ENCODE peak calls at places on chromosomes 4 and X, in eight cellular contexts. U, G, X, I, W, Z, N and O are unnamed samples.

GRCh38 chrX:87045352-87045751 is 472.2 kb upstream of the KLHL4 start:
- DNase-seq in Z (no peak), W (no peak), X (no peak), N (no peak), U (no peak), G (no peak), I (no peak), O (no peak)

GRCh38 chr4:113539408-113539807 is 222.1 kb downstream of the CAMK2D start:
- DNase-seq in Z (no peak), I (no peak), G (no peak), X (no peak), W (no peak), U (peak), N (no peak), O (peak)

GRCh38 chr4:26218677-26219181 is 102.1 kb upstream of the RBPJ start:
- DNase-seq in U (no peak), G (no peak), I (no peak), W (no peak), N (no peak), Z (no peak), X (no peak), O (no peak)

GRCh38 chr4:60682901-60683300 is 517.2 kb upstream of the ADGRL3 start:
- DNase-seq in U (peak), I (no peak), Z (no peak), W (no peak), G (no peak), X (no peak), N (no peak), O (peak)

GRCh38 chrX:52261463-52262194 is 76.9 kb downstream of the MAGED4 start:
- DNase-seq in G (peak), W (peak), N (peak), U (peak), X (peak), Z (peak), I (peak), O (peak)

GRCh38 chr4:169359961-169360360 is 89.2 kb upstream of the SH3RF1 start:
- DNase-seq in G (no peak), U (no peak), W (no peak), I (no peak), N (no peak), Z (no peak), X (no peak), O (peak)

GRCh38 chr4:185566425-185566824 is 31.1 kb upstream of the PDLIM3 start:
- DNase-seq in W (no peak), I (no peak), U (peak), Z (no peak), X (no peak), G (no peak), N (peak), O (peak)

GRCh38 chrX:8728932-8729331 is 3.0 kb downstream of the ANOS1 start:
- DNase-seq in N (no peak), X (no peak), G (no peak), I (no peak), Z (no peak), W (no peak), U (no peak), O (no peak)

GRCh38 chrX:99394450-99394849 is 1015.6 kb downstream of the PCDH19 start:
- DNase-seq in I (no peak), Z (no peak), G (peak), U (no peak), N (no peak), X (no peak), W (peak), O (no peak)

GRCh38 chr4:52103314-52103713 is 52.2 kb downstream of the SPATA18 start:
- DNase-seq in W (peak), Z (no peak), N (no peak), X (no peak), I (no peak), U (peak), G (peak), O (no peak)

GRCh38 chrX:101303790-101304189 is 12.7 kb upstream of the TAF7L start:
- DNase-seq in N (no peak), G (no peak), Z (no peak), W (no peak), I (no peak), X (no peak), U (no peak), O (no peak)

GRCh38 chr4:54924891-54925290 is 200.5 kb downstream of the KDR start:
- DNase-seq in I (no peak), X (no peak), G (no peak), U (no peak), Z (no peak), N (no peak), W (no peak), O (no peak)

GRCh38 chr4:151865327-151865726 is 104.5 kb upstream of the GATB start:
- DNase-seq in U (no peak), X (peak), N (peak), G (no peak), Z (no peak), W (no peak), I (peak), O (no peak)

GRCh38 chr4:57966987-57967760 is 857.0 kb upstream of the IGFBP7 start:
- DNase-seq in I (peak), U (no peak), X (no peak), G (no peak), N (no peak), Z (no peak), W (no peak), O (no peak)

GRCh38 chr4:107034091-107034698 is 1.9 kb downstream of the DKK2 start:
- DNase-seq in G (peak), X (no peak), U (no peak), N (peak), W (peak), Z (no peak), I (no peak), O (peak)

GRCh38 chrX:54043084-54043483 is 1.2 kb downstream of the PHF8 start:
- DNase-seq in G (no peak), W (no peak), U (no peak), I (no peak), Z (no peak), X (no peak), N (no peak), O (no peak)

GRCh38 chr4:20046931-20047677 is 204.6 kb upstream of the SLIT2 start:
- DNase-seq in U (peak), W (no peak), I (no peak), G (no peak), X (no peak), N (no peak), Z (no peak), O (no peak)

GRCh38 chr4:169902658-169903345 is 123.4 kb downstream of the MFAP3L start:
- DNase-seq in N (no peak), W (no peak), U (no peak), G (no peak), I (no peak), X (no peak), Z (no peak), O (no peak)

GRCh38 chrX:10922158-10922557 is 189.0 kb upstream of the HCCS start:
- DNase-seq in X (no peak), U (peak), N (no peak), W (no peak), I (no peak), G (peak), Z (no peak), O (peak)

GRCh38 chr4:20347526-20347925 is 95.8 kb downstream of the SLIT2 start:
- DNase-seq in X (no peak), Z (no peak), G (no peak), W (no peak), U (peak), I (no peak), N (no peak), O (peak)

GRCh38 chr4:137387924-137388323 is 144.4 kb downstream of the PCDH18 start:
- DNase-seq in W (no peak), U (peak), I (no peak), Z (no peak), N (no peak), G (peak), X (no peak), O (peak)

GRCh38 chr4:92304636-92305035 is 870 bp downstream of the GRID2 start:
- DNase-seq in W (peak), G (no peak), Z (no peak), U (peak), N (no peak), X (no peak), I (no peak), O (no peak)

GRCh38 chr4:25943312-25943711 is 29.3 kb downstream of the SMIM20 start:
- DNase-seq in G (no peak), X (no peak), U (no peak), N (no peak), I (no peak), Z (no peak), W (no peak), O (no peak)

GRCh38 chr4:47831026-47831689 is 6.7 kb downstream of the CORIN start:
- DNase-seq in I (no peak), N (no peak), U (no peak), G (no peak), W (no peak), Z (no peak), X (no peak), O (no peak)

GRCh38 chr4:147724468-147725201 is 7.3 kb upstream of the ARHGAP10 start:
- DNase-seq in G (no peak), W (peak), Z (no peak), U (no peak), N (no peak), X (no peak), I (no peak), O (no peak)

GRCh38 chr4:48299560-48299959 is 29.9 kb upstream of the TEC start:
- DNase-seq in G (no peak), W (no peak), U (no peak), Z (no peak), N (no peak), I (no peak), X (no peak), O (no peak)

GRCh38 chrX:64977830-64978229 is 1.6 kb upstream of the ZC4H2 start:
- DNase-seq in X (no peak), G (no peak), W (no peak), N (no peak), U (no peak), Z (no peak), I (no peak), O (no peak)

GRCh38 chrX:149950681-149951080 is 12.4 kb upstream of the EOLA2 start:
- DNase-seq in Z (no peak), I (no peak), W (no peak), U (peak), N (no peak), G (peak), X (no peak), O (peak)

GRCh38 chrX:68571292-68572256 is 72.7 kb downstream of the YIPF6 start:
- DNase-seq in W (no peak), N (no peak), Z (peak), I (no peak), G (peak), X (no peak), U (peak), O (peak)

GRCh38 chrX:9456250-9457074 is 8.4 kb upstream of the TBL1X start:
- DNase-seq in I (no peak), W (no peak), N (no peak), G (no peak), Z (no peak), X (no peak), U (no peak), O (no peak)

GRCh38 chrX:153969904-153970397 is 1.7 kb downstream of the HCFC1 start:
- DNase-seq in N (no peak), X (no peak), W (no peak), U (peak), G (no peak), I (peak), Z (no peak), O (peak)

GRCh38 chr4:17437396-17437795 is 74.5 kb downstream of the QDPR start:
- DNase-seq in U (no peak), W (no peak), Z (no peak), G (no peak), X (no peak), I (no peak), N (peak), O (no peak)

DNA sequence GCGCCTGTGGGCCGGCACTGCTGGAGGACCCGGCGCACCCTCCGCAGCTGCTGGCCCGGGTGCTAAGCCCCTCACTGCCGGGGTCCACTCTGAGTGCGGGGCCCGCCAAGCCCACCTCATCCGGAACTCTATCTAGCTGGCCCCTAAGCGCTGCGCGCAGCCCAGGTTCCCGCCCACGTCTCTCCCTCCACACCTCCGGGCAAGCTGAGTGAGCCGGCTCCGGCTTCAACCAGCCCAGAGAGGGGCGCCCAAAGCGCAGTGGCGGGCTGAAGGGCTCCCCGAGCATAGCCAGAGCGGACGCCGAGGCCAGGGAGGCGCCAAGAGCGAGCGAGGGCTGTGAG is 75.2 kb downstream of the QDPR start:
- DNase-seq in N (no peak), U (no peak), W (peak), G (no peak), I (peak), Z (no peak), X (no peak), O (no peak)
- H3K4me3 ChIP-seq in N (no peak), U (no peak), W (no peak), G (no peak), I (no peak), Z (no peak), X (no peak), O (no peak)

GRCh38 chr4:1062419-1062818 is 50.9 kb downstream of the RNF212 start:
- DNase-seq in N (no peak), W (no peak), Z (no peak), X (no peak), G (no peak), U (no peak), I (no peak), O (no peak)
- TF ChIP-seq CTCF in N (no peak), W (no peak), Z (no peak), X (no peak), G (no peak), U (no peak), I (no peak), O (no peak)

GRCh38 chr4:87974856-87975462 is 555 bp upstream of the SPP1 start:
- DNase-seq in I (no peak), N (no peak), W (peak), U (no peak), G (no peak), X (peak), Z (no peak), O (no peak)
- H3K4me3 ChIP-seq in I (no peak), N (no peak), W (no peak), U (no peak), G (no peak), X (no peak), Z (no peak), O (no peak)

GRCh38 chr4:184097240-184097619 is 120.4 kb downstream of the ENPP6 start:
- DNase-seq in X (no peak), G (no peak), W (peak), I (peak), Z (no peak), N (peak), U (no peak), O (no peak)
- TF ChIP-seq CTCF in X (no peak), G (peak), W (peak), I (no peak), Z (no peak), N (peak), U (no peak), O (no peak)

GRCh38 chr4:3532714-3533336 is 603 bp upstream of the LRPAP1 start:
- DNase-seq in U (no peak), X (peak), N (no peak), G (peak), Z (no peak), W (peak), I (no peak), O (no peak)
- H3K4me3 ChIP-seq in U (peak), X (peak), N (peak), G (peak), Z (peak), W (peak), I (peak), O (peak)

DNA sequence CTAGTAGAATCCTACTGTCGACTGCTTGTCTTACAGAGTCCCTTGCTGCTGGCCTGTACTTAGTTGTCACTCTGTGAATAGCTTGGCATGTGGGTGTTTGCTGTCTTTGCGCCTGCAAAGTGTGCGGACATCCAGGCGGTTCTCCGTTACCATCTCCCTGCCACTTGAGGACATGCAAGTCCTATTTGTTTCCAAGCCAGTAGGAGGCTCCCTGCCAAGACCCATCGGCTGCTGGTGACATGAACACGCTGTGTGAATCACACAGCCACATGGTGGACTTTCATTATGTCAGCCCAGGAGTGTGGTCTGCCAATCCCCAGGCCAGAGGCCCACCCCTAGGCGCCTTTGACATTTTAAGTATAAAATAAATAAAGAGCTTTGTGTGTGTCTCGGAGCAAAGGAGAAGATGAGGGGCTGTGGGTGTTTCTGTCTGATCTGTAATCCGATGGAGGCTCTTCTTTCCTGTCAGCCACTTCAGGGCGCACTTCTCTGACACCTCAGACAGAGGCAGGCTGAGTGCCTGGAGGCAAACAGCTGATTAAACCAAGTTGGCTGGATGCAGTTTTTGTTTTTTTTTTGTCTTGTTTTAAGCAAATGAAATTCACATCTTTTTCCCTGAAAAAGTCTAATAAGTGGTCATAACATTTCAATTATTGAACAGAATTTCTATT is 51.5 kb downstream of the ALPK1 start:
- DNase-seq in U (peak), W (peak), X (no peak), Z (no peak), N (no peak), G (peak), I (no peak), O (peak)
- TF ChIP-seq CTCF in U (peak), W (peak), X (no peak), Z (no peak), N (no peak), G (peak), I (no peak), O (peak)

GRCh38 chrX:131704136-131704695 is 160.3 kb downstream of the OR13H1 start:
- DNase-seq in N (peak), Z (no peak), I (peak), G (peak), W (no peak), X (peak), U (no peak), O (peak)
- H3K4me3 ChIP-seq in N (peak), Z (no peak), I (no peak), G (peak), W (no peak), X (peak), U (no peak), O (peak)

GRCh38 chr4:127120706-127121105 is 512.1 kb upstream of the INTU start:
- DNase-seq in Z (no peak), I (no peak), W (no peak), X (no peak), U (no peak), N (no peak), G (no peak), O (no peak)

GRCh38 chr4:127126718-127127117 is 506.0 kb upstream of the INTU start:
- DNase-seq in G (no peak), W (no peak), X (no peak), N (no peak), I (no peak), U (no peak), Z (no peak), O (no peak)

GRCh38 chr4:127124919-127125318 is 507.8 kb upstream of the INTU start:
- DNase-seq in G (peak), X (no peak), W (no peak), Z (no peak), N (no peak), I (no peak), U (peak), O (peak)
- TF ChIP-seq CTCF in G (peak), X (no peak), W (peak), Z (no peak), N (no peak), I (no peak), U (no peak), O (peak)

GRCh38 chr4:680931-681645 is 6.7 kb downstream of the MYL5 start:
- DNase-seq in N (peak), U (peak), G (no peak), W (peak), I (peak), X (no peak), Z (no peak), O (peak)
- H3K4me3 ChIP-seq in N (peak), U (peak), G (peak), W (peak), I (no peak), X (peak), Z (peak), O (peak)

GRCh38 chrX:46683023-46683422 is 75.9 kb downstream of the SLC9A7 start:
- DNase-seq in W (no peak), G (no peak), I (no peak), N (no peak), Z (no peak), U (peak), X (no peak), O (no peak)
- TF ChIP-seq CTCF in W (no peak), G (no peak), I (no peak), N (no peak), Z (peak), U (peak), X (no peak), O (no peak)